ENCODE peak calls at places on chromosomes 7 and 10, in five cellular contexts. R is amygdala, K is GM23248, M is lower lobe of right lung, V is EH. I is an unnamed sample.
A peak's percentile ranks its signal among the peaks of the same experiment; 100 is the strongest.

GRCh38 chr7:106022193-106022821 is 59.2 kb downstream of the CDHR3 start:
- DNase-seq in R (no peak), K (no peak), M (no peak), V (peak; percentile 64), I (no peak)

GRCh38 chr10:16999665-17000451 is 129.8 kb downstream of the CUBN start:
- DNase-seq in R (no peak), K (peak; percentile 26), M (no peak), V (peak; percentile 51), I (no peak)

GRCh38 chr7:71182536-71182935 is 50.6 kb downstream of the GALNT17 start:
- DNase-seq in R (no peak), K (no peak), M (no peak), V (no peak), I (no peak)

GRCh38 chr10:25768167-25768566 is 165.9 kb upstream of the MYO3A start:
- DNase-seq in R (no peak), K (no peak), M (no peak), V (no peak), I (no peak)

GRCh38 chr7:101308245-101309085 is 13.1 kb downstream of the IFT22 start:
- DNase-seq in R (no peak), K (peak; percentile 44), M (peak; percentile 86), V (peak; percentile 33), I (no peak)

GRCh38 chr10:48472670-48473069 is 132.2 kb downstream of the ARHGAP22 start:
- DNase-seq in R (no peak), K (no peak), M (no peak), V (no peak), I (no peak)

GRCh38 chr10:93139059-93139658 is 65.5 kb downstream of the CYP26A1 start:
- DNase-seq in R (no peak), K (no peak), M (no peak), V (peak; percentile 21), I (no peak)

GRCh38 chr10:58818889-58819288 is 306.2 kb downstream of the BICC1 start:
- DNase-seq in R (no peak), K (peak; percentile 32), M (no peak), V (peak; percentile 72), I (no peak)

GRCh38 chr10:125158528-125159485 is 1.6 kb downstream of the CTBP2 start:
- DNase-seq in R (peak; percentile 80), K (peak; percentile 71), M (peak; percentile 76), V (peak; percentile 79), I (no peak)

GRCh38 chr7:78760620-78761355 is 692.7 kb downstream of the MAGI2 start:
- DNase-seq in R (no peak), K (no peak), M (no peak), V (no peak), I (no peak)

GRCh38 chr10:56823849-56824248 is 462.8 kb upstream of the ZWINT start:
- DNase-seq in R (no peak), K (peak; percentile 2), M (no peak), V (no peak), I (no peak)

GRCh38 chr7:33554046-33554445 is 351.3 kb upstream of the BMPER start:
- DNase-seq in R (no peak), K (peak; percentile 8), M (no peak), V (peak; percentile 67), I (no peak)

GRCh38 chr7:149790146-149790548 is 16.8 kb upstream of the ZNF467 start:
- DNase-seq in R (no peak), K (peak; percentile 53), M (peak; percentile 77), V (no peak), I (peak; percentile 42)

GRCh38 chr7:111558948-111559347 is 3.3 kb downstream of the IMMP2L start:
- DNase-seq in R (no peak), K (no peak), M (no peak), V (peak; percentile 26), I (no peak)

GRCh38 chr7:154968336-154969001 is 34.5 kb downstream of the PAXIP1 start:
- DNase-seq in R (no peak), K (no peak), M (no peak), V (no peak), I (no peak)

GRCh38 chr7:55432937-55433784 is 68.0 kb downstream of the LANCL2 start:
- DNase-seq in R (no peak), K (peak; percentile 55), M (no peak), V (peak; percentile 62), I (peak; percentile 54)

GRCh38 chr10:8331387-8331786 is 276.9 kb downstream of the GATA3 start:
- DNase-seq in R (no peak), K (no peak), M (no peak), V (no peak), I (no peak)

GRCh38 chr10:114877301-114877644 is 55.7 kb downstream of the FHIP2A start:
- DNase-seq in R (no peak), K (no peak), M (no peak), V (no peak), I (no peak)

GRCh38 chr10:80509108-80509402 is 28.6 kb upstream of the SH2D4B start:
- DNase-seq in R (no peak), K (no peak), M (no peak), V (no peak), I (no peak)

GRCh38 chr10:35961501-35961900 is 319.4 kb upstream of the FZD8 start:
- DNase-seq in R (no peak), K (peak; percentile 70), M (no peak), V (peak; percentile 73), I (no peak)

GRCh38 chr10:88227342-88228018 is 355.6 kb downstream of the RNLS start:
- DNase-seq in R (no peak), K (no peak), M (no peak), V (peak; percentile 43), I (no peak)

GRCh38 chr7:92246363-92247101 is 758 bp downstream of the ANKIB1 start:
- DNase-seq in R (peak; percentile 72), K (peak; percentile 61), M (peak; percentile 41), V (peak; percentile 46), I (no peak)

I was measured in NCI-H1930.